ENCODE peak calls at places on chromosomes 12 and 14, in nine cellular contexts. One of them, this sample, is unnamed.

GRCh38 chr12:113846275-113846674 is 119.8 kb downstream of the RBM19 start:
- DNase-seq in stomach: no peak
- DNase-seq in aorta: no peak
- DNase-seq in stimulated activated CD4-positive, alpha-beta T cell treated with anti-CD3 and anti-CD28 coated beads, Interleukin-2, amount 100 ng/mL, for 4 hours: no peak
- DNase-seq in NCI-H446: no peak
- DNase-seq in GM13977: no peak
- DNase-seq in foreskin fibroblast: peak
- DNase-seq in upper lobe of right lung: no peak
- DNase-seq in iPS DF 19.7: no peak
- DNase-seq in this sample: no peak

GRCh38 chr12:122473543-122474323 is 27.0 kb downstream of the ZCCHC8 start:
- DNase-seq in foreskin fibroblast: no peak
- DNase-seq in stomach: peak
- DNase-seq in NCI-H446: no peak
- DNase-seq in iPS DF 19.7: no peak
- DNase-seq in stimulated activated CD4-positive, alpha-beta T cell treated with anti-CD3 and anti-CD28 coated beads, Interleukin-2, amount 100 ng/mL, for 4 hours: no peak
- DNase-seq in GM13977: peak
- DNase-seq in aorta: peak
- DNase-seq in upper lobe of right lung: no peak
- DNase-seq in this sample: no peak

GRCh38 chr12:10624631-10625030 is 11.2 kb upstream of the MAGOHB start:
- DNase-seq in iPS DF 19.7: no peak
- DNase-seq in upper lobe of right lung: no peak
- DNase-seq in GM13977: no peak
- DNase-seq in foreskin fibroblast: no peak
- DNase-seq in aorta: no peak
- DNase-seq in NCI-H446: no peak
- DNase-seq in stomach: no peak
- DNase-seq in stimulated activated CD4-positive, alpha-beta T cell treated with anti-CD3 and anti-CD28 coated beads, Interleukin-2, amount 100 ng/mL, for 4 hours: no peak
- DNase-seq in this sample: no peak

GRCh38 chr14:103594265-103594664 is 31.5 kb downstream of the COA8 start:
- DNase-seq in upper lobe of right lung: no peak
- DNase-seq in iPS DF 19.7: no peak
- DNase-seq in stomach: no peak
- DNase-seq in aorta: no peak
- DNase-seq in NCI-H446: no peak
- DNase-seq in GM13977: no peak
- DNase-seq in stimulated activated CD4-positive, alpha-beta T cell treated with anti-CD3 and anti-CD28 coated beads, Interleukin-2, amount 100 ng/mL, for 4 hours: no peak
- DNase-seq in foreskin fibroblast: peak
- DNase-seq in this sample: no peak

GRCh38 chr14:78254911-78255431 is 84.8 kb downstream of the NRXN3 start:
- DNase-seq in upper lobe of right lung: no peak
- DNase-seq in foreskin fibroblast: no peak
- DNase-seq in aorta: no peak
- DNase-seq in NCI-H446: no peak
- DNase-seq in stomach: no peak
- DNase-seq in stimulated activated CD4-positive, alpha-beta T cell treated with anti-CD3 and anti-CD28 coated beads, Interleukin-2, amount 100 ng/mL, for 4 hours: no peak
- DNase-seq in GM13977: no peak
- DNase-seq in iPS DF 19.7: no peak
- DNase-seq in this sample: no peak

GRCh38 chr12:65895759-65896656 is 71.7 kb downstream of the HMGA2 start:
- DNase-seq in stimulated activated CD4-positive, alpha-beta T cell treated with anti-CD3 and anti-CD28 coated beads, Interleukin-2, amount 100 ng/mL, for 4 hours: no peak
- DNase-seq in upper lobe of right lung: no peak
- DNase-seq in NCI-H446: no peak
- DNase-seq in stomach: no peak
- DNase-seq in GM13977: no peak
- DNase-seq in foreskin fibroblast: no peak
- DNase-seq in aorta: no peak
- DNase-seq in iPS DF 19.7: no peak
- DNase-seq in this sample: no peak

GRCh38 chr12:1914116-1914911 is 4.1 kb downstream of the CACNA2D4 start:
- DNase-seq in stimulated activated CD4-positive, alpha-beta T cell treated with anti-CD3 and anti-CD28 coated beads, Interleukin-2, amount 100 ng/mL, for 4 hours: no peak
- DNase-seq in stomach: peak
- DNase-seq in iPS DF 19.7: no peak
- DNase-seq in GM13977: peak
- DNase-seq in upper lobe of right lung: no peak
- DNase-seq in foreskin fibroblast: no peak
- DNase-seq in NCI-H446: no peak
- DNase-seq in aorta: peak
- DNase-seq in this sample: no peak

GRCh38 chr14:32217301-32217700 is 14.2 kb upstream of the RNU6-8 start:
- DNase-seq in foreskin fibroblast: no peak
- DNase-seq in NCI-H446: no peak
- DNase-seq in stomach: no peak
- DNase-seq in upper lobe of right lung: no peak
- DNase-seq in stimulated activated CD4-positive, alpha-beta T cell treated with anti-CD3 and anti-CD28 coated beads, Interleukin-2, amount 100 ng/mL, for 4 hours: no peak
- DNase-seq in aorta: no peak
- DNase-seq in iPS DF 19.7: no peak
- DNase-seq in GM13977: no peak
- DNase-seq in this sample: no peak

GRCh38 chr14:49310298-49310697 is 275.9 kb downstream of the RPS29 start:
- DNase-seq in iPS DF 19.7: no peak
- DNase-seq in stimulated activated CD4-positive, alpha-beta T cell treated with anti-CD3 and anti-CD28 coated beads, Interleukin-2, amount 100 ng/mL, for 4 hours: no peak
- DNase-seq in stomach: no peak
- DNase-seq in NCI-H446: no peak
- DNase-seq in foreskin fibroblast: no peak
- DNase-seq in GM13977: no peak
- DNase-seq in aorta: no peak
- DNase-seq in upper lobe of right lung: no peak
- DNase-seq in this sample: no peak

GRCh38 chr14:68791078-68791983 is 1.5 kb downstream of the ZFP36L1 start:
- DNase-seq in GM13977: no peak
- DNase-seq in stomach: peak
- DNase-seq in aorta: no peak
- DNase-seq in NCI-H446: no peak
- DNase-seq in stimulated activated CD4-positive, alpha-beta T cell treated with anti-CD3 and anti-CD28 coated beads, Interleukin-2, amount 100 ng/mL, for 4 hours: no peak
- DNase-seq in iPS DF 19.7: no peak
- DNase-seq in upper lobe of right lung: no peak
- DNase-seq in foreskin fibroblast: no peak
- DNase-seq in this sample: no peak

GRCh38 chr12:19665105-19665900 is 226.0 kb downstream of the AEBP2 start:
- DNase-seq in upper lobe of right lung: no peak
- DNase-seq in stomach: no peak
- DNase-seq in iPS DF 19.7: no peak
- DNase-seq in aorta: no peak
- DNase-seq in stimulated activated CD4-positive, alpha-beta T cell treated with anti-CD3 and anti-CD28 coated beads, Interleukin-2, amount 100 ng/mL, for 4 hours: no peak
- DNase-seq in foreskin fibroblast: no peak
- DNase-seq in NCI-H446: no peak
- DNase-seq in GM13977: no peak
- DNase-seq in this sample: no peak

GRCh38 chr12:120538281-120539156 is 4.4 kb downstream of the RNF10 start:
- DNase-seq in upper lobe of right lung: no peak
- DNase-seq in GM13977: no peak
- DNase-seq in stomach: peak
- DNase-seq in stimulated activated CD4-positive, alpha-beta T cell treated with anti-CD3 and anti-CD28 coated beads, Interleukin-2, amount 100 ng/mL, for 4 hours: no peak
- DNase-seq in iPS DF 19.7: no peak
- DNase-seq in aorta: peak
- DNase-seq in foreskin fibroblast: peak
- DNase-seq in NCI-H446: no peak
- DNase-seq in this sample: no peak

GRCh38 chr12:121167232-121167820 is 34.6 kb downstream of the P2RX7 start:
- DNase-seq in stomach: no peak
- DNase-seq in upper lobe of right lung: no peak
- DNase-seq in foreskin fibroblast: no peak
- DNase-seq in aorta: no peak
- DNase-seq in stimulated activated CD4-positive, alpha-beta T cell treated with anti-CD3 and anti-CD28 coated beads, Interleukin-2, amount 100 ng/mL, for 4 hours: no peak
- DNase-seq in NCI-H446: no peak
- DNase-seq in iPS DF 19.7: no peak
- DNase-seq in GM13977: no peak
- DNase-seq in this sample: no peak

GRCh38 chr14:54046250-54046649 is 89.6 kb upstream of the BMP4 start:
- DNase-seq in iPS DF 19.7: no peak
- DNase-seq in stimulated activated CD4-positive, alpha-beta T cell treated with anti-CD3 and anti-CD28 coated beads, Interleukin-2, amount 100 ng/mL, for 4 hours: no peak
- DNase-seq in stomach: no peak
- DNase-seq in GM13977: no peak
- DNase-seq in upper lobe of right lung: no peak
- DNase-seq in aorta: no peak
- DNase-seq in NCI-H446: no peak
- DNase-seq in foreskin fibroblast: no peak
- DNase-seq in this sample: no peak

GRCh38 chr14:28931999-28932398 is 165.4 kb downstream of the FOXG1 start:
- DNase-seq in iPS DF 19.7: no peak
- DNase-seq in stimulated activated CD4-positive, alpha-beta T cell treated with anti-CD3 and anti-CD28 coated beads, Interleukin-2, amount 100 ng/mL, for 4 hours: no peak
- DNase-seq in stomach: no peak
- DNase-seq in upper lobe of right lung: no peak
- DNase-seq in foreskin fibroblast: no peak
- DNase-seq in NCI-H446: no peak
- DNase-seq in GM13977: no peak
- DNase-seq in aorta: no peak
- DNase-seq in this sample: no peak

GRCh38 chr14:40164083-40164482 is 731.9 kb upstream of the FBXO33 start:
- DNase-seq in aorta: no peak
- DNase-seq in iPS DF 19.7: no peak
- DNase-seq in stimulated activated CD4-positive, alpha-beta T cell treated with anti-CD3 and anti-CD28 coated beads, Interleukin-2, amount 100 ng/mL, for 4 hours: no peak
- DNase-seq in upper lobe of right lung: no peak
- DNase-seq in GM13977: no peak
- DNase-seq in NCI-H446: no peak
- DNase-seq in stomach: no peak
- DNase-seq in foreskin fibroblast: no peak
- DNase-seq in this sample: no peak

GRCh38 chr12:46260913-46261476 is 7.8 kb downstream of the SLC38A1 start:
- DNase-seq in foreskin fibroblast: no peak
- DNase-seq in aorta: no peak
- DNase-seq in stimulated activated CD4-positive, alpha-beta T cell treated with anti-CD3 and anti-CD28 coated beads, Interleukin-2, amount 100 ng/mL, for 4 hours: no peak
- DNase-seq in stomach: no peak
- DNase-seq in NCI-H446: no peak
- DNase-seq in iPS DF 19.7: no peak
- DNase-seq in upper lobe of right lung: no peak
- DNase-seq in GM13977: no peak
- DNase-seq in this sample: no peak

GRCh38 chr12:46546634-46547273 is 174.2 kb upstream of the SLC38A2 start:
- DNase-seq in NCI-H446: no peak
- DNase-seq in GM13977: peak
- DNase-seq in stimulated activated CD4-positive, alpha-beta T cell treated with anti-CD3 and anti-CD28 coated beads, Interleukin-2, amount 100 ng/mL, for 4 hours: peak
- DNase-seq in upper lobe of right lung: no peak
- DNase-seq in aorta: no peak
- DNase-seq in foreskin fibroblast: peak
- DNase-seq in stomach: no peak
- DNase-seq in iPS DF 19.7: no peak
- DNase-seq in this sample: no peak